ENCODE peak calls at places on chromosomes 12 and 14, in seven cellular contexts. G, D, Q, Y, O, V and S are unnamed samples.
A peak's percentile ranks its signal among the peaks of the same experiment; 100 is the strongest.

GRCh38 chr14:54564071-54564798 is 2.7 kb upstream of the SAMD4A start:
- DNase-seq in G (no peak), D (no peak), Q (peak; percentile 76), Y (peak; percentile 29), O (no peak), V (no peak), S (peak; percentile 59)

GRCh38 chr14:101761881-101762529 is 496 bp downstream of the PPP2R5C start:
- DNase-seq in G (peak; percentile 74), D (peak; percentile 52), Q (peak; percentile 40), Y (peak; percentile 3), O (peak; percentile 12), V (no peak), S (peak; percentile 55)

GRCh38 chr12:133083345-133083744 is 2.6 kb downstream of the ZNF140 start:
- DNase-seq in G (no peak), D (no peak), Q (no peak), Y (no peak), O (no peak), V (no peak), S (no peak)

GRCh38 chr14:35878272-35879140 is 52.4 kb downstream of the BRMS1L start:
- DNase-seq in G (no peak), D (no peak), Q (peak; percentile 84), Y (peak; percentile 86), O (no peak), V (no peak), S (peak; percentile 85)

GRCh38 chr12:1797011-1797901 is 23.1 kb upstream of the LRTM2 start:
- DNase-seq in G (peak; percentile 74), D (peak; percentile 77), Q (no peak), Y (no peak), O (peak; percentile 45), V (no peak), S (no peak)

GRCh38 chr12:31880340-31880739 is 78.9 kb upstream of the RESF1 start:
- DNase-seq in G (no peak), D (no peak), Q (no peak), Y (peak; percentile 52), O (no peak), V (no peak), S (no peak)

GRCh38 chr12:26832817-26833691 is at the start of gene ITPR2:
- DNase-seq in G (peak; percentile 93), D (peak; percentile 96), Q (peak; percentile 95), Y (peak; percentile 92), O (peak; percentile 89), V (peak; percentile 82), S (peak; percentile 97)

GRCh38 chr12:25985296-25985992 is 27.0 kb downstream of the RASSF8 start:
- DNase-seq in G (no peak), D (no peak), Q (no peak), Y (no peak), O (no peak), V (no peak), S (no peak)

GRCh38 chr14:97848351-97848980 is 1051.3 kb downstream of the VRK1 start:
- DNase-seq in G (no peak), D (no peak), Q (no peak), Y (no peak), O (no peak), V (no peak), S (peak; percentile 2)

GRCh38 chr12:69345742-69346141 is 2.4 kb upstream of the LYZ start:
- DNase-seq in G (no peak), D (no peak), Q (no peak), Y (no peak), O (no peak), V (no peak), S (no peak)

GRCh38 chr12:31867292-31867691 is 91.9 kb upstream of the RESF1 start:
- DNase-seq in G (no peak), D (no peak), Q (no peak), Y (no peak), O (no peak), V (no peak), S (no peak)

GRCh38 chr12:101204598-101205304 is 5.3 kb downstream of the SLC5A8 start:
- DNase-seq in G (no peak), D (no peak), Q (no peak), Y (no peak), O (no peak), V (no peak), S (no peak)

GRCh38 chr12:112808176-112808575 is 16.6 kb downstream of the RPH3A start:
- DNase-seq in G (no peak), D (no peak), Q (no peak), Y (no peak), O (no peak), V (no peak), S (no peak)

GRCh38 chr12:89544730-89545184 is 18.9 kb upstream of the POC1B start:
- DNase-seq in G (no peak), D (peak; percentile 49), Q (no peak), Y (peak; percentile 95), O (no peak), V (no peak), S (peak; percentile 76)

GRCh38 chr12:11686135-11686534 is 36.7 kb downstream of the ETV6 start:
- DNase-seq in G (no peak), D (no peak), Q (no peak), Y (no peak), O (no peak), V (no peak), S (no peak)

GRCh38 chr12:94198469-94198868 is 50.1 kb downstream of the PLXNC1 start:
- DNase-seq in G (no peak), D (no peak), Q (no peak), Y (no peak), O (no peak), V (no peak), S (no peak)

GRCh38 chr12:39467432-39467870 is 24.5 kb upstream of the KIF21A start:
- DNase-seq in G (no peak), D (no peak), Q (peak; percentile 6), Y (peak; percentile 2), O (no peak), V (no peak), S (peak; percentile 43)

GRCh38 chr14:68603682-68604360 is 189.0 kb downstream of the ZFP36L1 start:
- DNase-seq in G (no peak), D (no peak), Q (no peak), Y (no peak), O (no peak), V (no peak), S (no peak)

GRCh38 chr12:13594731-13595514 is 386.5 kb downstream of the GRIN2B start:
- DNase-seq in G (no peak), D (no peak), Q (no peak), Y (no peak), O (no peak), V (no peak), S (no peak)

GRCh38 chr14:89061696-89062095 is 237.2 kb downstream of the TTC8 start:
- DNase-seq in G (no peak), D (no peak), Q (no peak), Y (peak; percentile 5), O (no peak), V (no peak), S (no peak)

GRCh38 chr12:17334784-17335183 is 728.8 kb upstream of the LMO3 start:
- DNase-seq in G (no peak), D (no peak), Q (no peak), Y (no peak), O (no peak), V (no peak), S (no peak)

GRCh38 chr14:101365329-101366158 is 195.8 kb upstream of the DIO3 start:
- DNase-seq in G (no peak), D (no peak), Q (no peak), Y (no peak), O (no peak), V (no peak), S (no peak)

GRCh38 chr12:10634427-10634826 is 21.0 kb upstream of the MAGOHB start:
- DNase-seq in G (no peak), D (no peak), Q (peak; percentile 92), Y (peak; percentile 87), O (no peak), V (no peak), S (peak; percentile 68)

GRCh38 chr14:97077253-97077653 is 280.1 kb downstream of the VRK1 start:
- DNase-seq in G (no peak), D (peak; percentile 13), Q (peak; percentile 36), Y (peak; percentile 98), O (no peak), V (no peak), S (peak; percentile 97)

GRCh38 chr12:26647091-26647490 is 185.9 kb downstream of the ITPR2 start:
- DNase-seq in G (no peak), D (no peak), Q (peak; percentile 50), Y (peak; percentile 18), O (no peak), V (no peak), S (no peak)

GRCh38 chr12:106226884-106227640 is 20.8 kb downstream of the CKAP4 start:
- DNase-seq in G (no peak), D (no peak), Q (peak; percentile 73), Y (peak; percentile 61), O (peak; percentile 5), V (no peak), S (peak; percentile 73)

GRCh38 chr12:29309320-29309902 is 71.6 kb downstream of the ERGIC2 start:
- DNase-seq in G (no peak), D (no peak), Q (peak; percentile 49), Y (peak; percentile 9), O (no peak), V (no peak), S (peak; percentile 54)

GRCh38 chr14:44846232-44846824 is 115.4 kb downstream of the KLHL28 start:
- DNase-seq in G (no peak), D (no peak), Q (peak; percentile 61), Y (peak; percentile 35), O (no peak), V (no peak), S (peak; percentile 59)

GRCh38 chr14:54572316-54572715 is 5.4 kb downstream of the SAMD4A start:
- DNase-seq in G (no peak), D (no peak), Q (peak; percentile 70), Y (no peak), O (no peak), V (no peak), S (no peak)

GRCh38 chr12:114662512-114663177 is 21.3 kb downstream of the TBX3 start:
- DNase-seq in G (peak; percentile 76), D (peak; percentile 72), Q (peak; percentile 96), Y (peak; percentile 71), O (peak; percentile 19), V (no peak), S (peak; percentile 86)

GRCh38 chr14:94042433-94043091 is 16.4 kb downstream of the OTUB2 start:
- DNase-seq in G (no peak), D (no peak), Q (no peak), Y (no peak), O (no peak), V (no peak), S (no peak)

GRCh38 chr14:50070230-50070629 is 46.1 kb downstream of the VCPKMT start:
- DNase-seq in G (no peak), D (no peak), Q (no peak), Y (no peak), O (no peak), V (no peak), S (no peak)

GRCh38 chr12:84397279-84397678 is 515.3 kb downstream of the SLC6A15 start:
- DNase-seq in G (no peak), D (no peak), Q (peak; percentile 5), Y (no peak), O (no peak), V (no peak), S (no peak)

GRCh38 chr12:69682136-69682755 is 16.9 kb downstream of the BEST3 start:
- DNase-seq in G (no peak), D (no peak), Q (no peak), Y (no peak), O (no peak), V (no peak), S (no peak)

GRCh38 chr12:106157802-106158201 is 19.0 kb upstream of the NUAK1 start:
- DNase-seq in G (no peak), D (no peak), Q (no peak), Y (no peak), O (no peak), V (no peak), S (no peak)

GRCh38 chr14:65297744-65298143 is 114.8 kb upstream of the FUT8 start:
- DNase-seq in G (no peak), D (no peak), Q (no peak), Y (no peak), O (no peak), V (no peak), S (no peak)